ENCODE peak calls at places on chromosomes 3 and 15, in six cellular contexts. One of them, this sample, is unnamed.

GRCh38 chr3:118548434-118548833 is 486.2 kb downstream of the IGSF11 start:
- DNase-seq in bronchial epithelial cell: peak
- DNase-seq in activated T-cell treated with anti-CD3 and anti-CD28 coated beads, Interleukin-2, amount 50 U/mL, for 4 hours: no peak
- DNase-seq in renal cortical epithelial cell: peak
- DNase-seq in ovary: no peak
- DNase-seq in left ventricle myocardium inferior: no peak
- DNase-seq in this sample: no peak

GRCh38 chr3:158718490-158719170 is 13.6 kb downstream of the RARRES1 start:
- DNase-seq in bronchial epithelial cell: peak
- DNase-seq in activated T-cell treated with anti-CD3 and anti-CD28 coated beads, Interleukin-2, amount 50 U/mL, for 4 hours: no peak
- DNase-seq in renal cortical epithelial cell: peak
- DNase-seq in ovary: no peak
- DNase-seq in left ventricle myocardium inferior: no peak
- DNase-seq in this sample: no peak

GRCh38 chr3:12752803-12753202 is 6.3 kb downstream of the TMEM40 start:
- DNase-seq in bronchial epithelial cell: peak
- DNase-seq in activated T-cell treated with anti-CD3 and anti-CD28 coated beads, Interleukin-2, amount 50 U/mL, for 4 hours: no peak
- DNase-seq in renal cortical epithelial cell: peak
- DNase-seq in ovary: no peak
- DNase-seq in left ventricle myocardium inferior: no peak
- DNase-seq in this sample: no peak

GRCh38 chr3:115113367-115113766 is 33.7 kb downstream of the ZBTB20 start:
- DNase-seq in bronchial epithelial cell: no peak
- DNase-seq in activated T-cell treated with anti-CD3 and anti-CD28 coated beads, Interleukin-2, amount 50 U/mL, for 4 hours: no peak
- DNase-seq in renal cortical epithelial cell: peak
- DNase-seq in ovary: no peak
- DNase-seq in left ventricle myocardium inferior: no peak
- DNase-seq in this sample: no peak

GRCh38 chr3:134320749-134321148 is 53.5 kb downstream of the AMOTL2 start:
- DNase-seq in bronchial epithelial cell: peak
- DNase-seq in activated T-cell treated with anti-CD3 and anti-CD28 coated beads, Interleukin-2, amount 50 U/mL, for 4 hours: no peak
- DNase-seq in renal cortical epithelial cell: peak
- DNase-seq in ovary: no peak
- DNase-seq in left ventricle myocardium inferior: no peak
- DNase-seq in this sample: no peak

GRCh38 chr3:126908752-126909275 is 74.1 kb upstream of the PLXNA1 start:
- DNase-seq in bronchial epithelial cell: no peak
- DNase-seq in activated T-cell treated with anti-CD3 and anti-CD28 coated beads, Interleukin-2, amount 50 U/mL, for 4 hours: no peak
- DNase-seq in renal cortical epithelial cell: no peak
- DNase-seq in ovary: no peak
- DNase-seq in left ventricle myocardium inferior: no peak
- DNase-seq in this sample: no peak

GRCh38 chr15:44315773-44316465 is 27.4 kb downstream of the GOLM2 start:
- DNase-seq in bronchial epithelial cell: no peak
- DNase-seq in activated T-cell treated with anti-CD3 and anti-CD28 coated beads, Interleukin-2, amount 50 U/mL, for 4 hours: no peak
- DNase-seq in renal cortical epithelial cell: no peak
- DNase-seq in ovary: no peak
- DNase-seq in left ventricle myocardium inferior: no peak
- DNase-seq in this sample: no peak

GRCh38 chr15:70447081-70447480 is 316.3 kb downstream of the UACA start:
- DNase-seq in bronchial epithelial cell: no peak
- DNase-seq in activated T-cell treated with anti-CD3 and anti-CD28 coated beads, Interleukin-2, amount 50 U/mL, for 4 hours: no peak
- DNase-seq in renal cortical epithelial cell: no peak
- DNase-seq in ovary: no peak
- DNase-seq in left ventricle myocardium inferior: no peak
- DNase-seq in this sample: no peak

GRCh38 chr15:84572231-84572630 is 28.6 kb upstream of the ZSCAN2 start:
- DNase-seq in bronchial epithelial cell: no peak
- DNase-seq in activated T-cell treated with anti-CD3 and anti-CD28 coated beads, Interleukin-2, amount 50 U/mL, for 4 hours: no peak
- DNase-seq in renal cortical epithelial cell: peak
- DNase-seq in ovary: no peak
- DNase-seq in left ventricle myocardium inferior: no peak
- DNase-seq in this sample: no peak

GRCh38 chr3:116517308-116517707 is 72.0 kb upstream of the LSAMP start:
- DNase-seq in bronchial epithelial cell: peak
- DNase-seq in activated T-cell treated with anti-CD3 and anti-CD28 coated beads, Interleukin-2, amount 50 U/mL, for 4 hours: no peak
- DNase-seq in renal cortical epithelial cell: peak
- DNase-seq in ovary: no peak
- DNase-seq in left ventricle myocardium inferior: no peak
- DNase-seq in this sample: no peak

GRCh38 chr3:16905704-16906103 is 20.9 kb downstream of the PLCL2 start:
- DNase-seq in bronchial epithelial cell: no peak
- DNase-seq in activated T-cell treated with anti-CD3 and anti-CD28 coated beads, Interleukin-2, amount 50 U/mL, for 4 hours: no peak
- DNase-seq in renal cortical epithelial cell: no peak
- DNase-seq in ovary: no peak
- DNase-seq in left ventricle myocardium inferior: no peak
- DNase-seq in this sample: no peak

GRCh38 chr15:41797194-41797593 is 22.9 kb downstream of the MAPKBP1 start:
- DNase-seq in bronchial epithelial cell: peak
- DNase-seq in activated T-cell treated with anti-CD3 and anti-CD28 coated beads, Interleukin-2, amount 50 U/mL, for 4 hours: no peak
- DNase-seq in renal cortical epithelial cell: peak
- DNase-seq in ovary: no peak
- DNase-seq in left ventricle myocardium inferior: no peak
- DNase-seq in this sample: no peak

GRCh38 chr3:44584646-44585501 is at the start of gene ZNF660:
- DNase-seq in bronchial epithelial cell: peak
- DNase-seq in activated T-cell treated with anti-CD3 and anti-CD28 coated beads, Interleukin-2, amount 50 U/mL, for 4 hours: no peak
- DNase-seq in renal cortical epithelial cell: peak
- DNase-seq in ovary: peak
- DNase-seq in left ventricle myocardium inferior: peak
- DNase-seq in this sample: no peak

GRCh38 chr3:14246414-14246813 is 67.8 kb downstream of the LSM3 start:
- DNase-seq in bronchial epithelial cell: no peak
- DNase-seq in activated T-cell treated with anti-CD3 and anti-CD28 coated beads, Interleukin-2, amount 50 U/mL, for 4 hours: no peak
- DNase-seq in renal cortical epithelial cell: no peak
- DNase-seq in ovary: no peak
- DNase-seq in left ventricle myocardium inferior: no peak
- DNase-seq in this sample: no peak

GRCh38 chr15:32132850-32133249 is 102.5 kb downstream of the CHRNA7 start:
- DNase-seq in bronchial epithelial cell: no peak
- DNase-seq in activated T-cell treated with anti-CD3 and anti-CD28 coated beads, Interleukin-2, amount 50 U/mL, for 4 hours: no peak
- DNase-seq in renal cortical epithelial cell: no peak
- DNase-seq in ovary: no peak
- DNase-seq in left ventricle myocardium inferior: no peak
- DNase-seq in this sample: no peak

This sample was measured in stimulated activated naive CD4-positive, alpha-beta T cell treated with Interleukin-2 at 50 U/mL for 16 hours.